ENCODE peak calls at places on chromosomes 2 and 18, in ten cellular contexts. T, Y, S, Z, U, X, W, F, R and O are unnamed samples.

GRCh38 chr2:205357732-205358131 is 324.6 kb upstream of the NRP2 start:
- DNase-seq in T (no peak), Y (no peak), S (no peak), Z (no peak), U (no peak), X (no peak), W (no peak), F (no peak), R (no peak), O (no peak)

GRCh38 chr18:76376225-76376624 is 118.8 kb downstream of the ZNF516 start:
- DNase-seq in T (no peak), Y (no peak), S (no peak), Z (no peak), U (no peak), X (peak; percentile 21), W (no peak), F (no peak), R (no peak), O (no peak)

GRCh38 chr2:176139170-176139611 is 9.7 kb downstream of the HOXD8 start:
- DNase-seq in T (no peak), Y (no peak), S (peak; percentile 68), Z (no peak), U (no peak), X (no peak), W (peak; percentile 58), F (no peak), R (no peak), O (no peak)

GRCh38 chr18:48902023-48902855 is 48.5 kb downstream of the SMAD7 start:
- DNase-seq in T (no peak), Y (peak; percentile 43), S (peak; percentile 82), Z (no peak), U (peak; percentile 20), X (peak; percentile 93), W (peak; percentile 98), F (peak; percentile 95), R (peak; percentile 97), O (peak; percentile 97)

GRCh38 chr2:70706026-70706795 is 61.8 kb downstream of the ADD2 start:
- DNase-seq in T (no peak), Y (no peak), S (no peak), Z (no peak), U (no peak), X (no peak), W (no peak), F (no peak), R (no peak), O (peak; percentile 70)

GRCh38 chr18:11950824-11951223 is 30.5 kb upstream of the IMPA2 start:
- DNase-seq in T (no peak), Y (no peak), S (no peak), Z (no peak), U (no peak), X (no peak), W (no peak), F (no peak), R (no peak), O (no peak)

GRCh38 chr2:195820373-195820772 is 163.3 kb downstream of the SLC39A10 start:
- DNase-seq in T (no peak), Y (no peak), S (no peak), Z (no peak), U (peak; percentile 52), X (peak; percentile 85), W (no peak), F (peak; percentile 77), R (no peak), O (no peak)

GRCh38 chr2:110679337-110679707 is 1.5 kb upstream of the BUB1 start:
- DNase-seq in T (no peak), Y (no peak), S (no peak), Z (no peak), U (no peak), X (peak; percentile 38), W (no peak), F (no peak), R (peak; percentile 71), O (no peak)

GRCh38 chr2:104790100-104790811 is 63.7 kb upstream of the POU3F3 start:
- DNase-seq in T (peak; percentile 89), Y (no peak), S (no peak), Z (no peak), U (no peak), X (peak; percentile 19), W (no peak), F (peak; percentile 58), R (no peak), O (no peak)

GRCh38 chr2:11553661-11554429 is 20.0 kb downstream of the GREB1 start:
- DNase-seq in T (peak; percentile 48), Y (peak; percentile 30), S (no peak), Z (no peak), U (no peak), X (peak; percentile 58), W (no peak), F (peak; percentile 39), R (peak; percentile 81), O (no peak)

DNA sequence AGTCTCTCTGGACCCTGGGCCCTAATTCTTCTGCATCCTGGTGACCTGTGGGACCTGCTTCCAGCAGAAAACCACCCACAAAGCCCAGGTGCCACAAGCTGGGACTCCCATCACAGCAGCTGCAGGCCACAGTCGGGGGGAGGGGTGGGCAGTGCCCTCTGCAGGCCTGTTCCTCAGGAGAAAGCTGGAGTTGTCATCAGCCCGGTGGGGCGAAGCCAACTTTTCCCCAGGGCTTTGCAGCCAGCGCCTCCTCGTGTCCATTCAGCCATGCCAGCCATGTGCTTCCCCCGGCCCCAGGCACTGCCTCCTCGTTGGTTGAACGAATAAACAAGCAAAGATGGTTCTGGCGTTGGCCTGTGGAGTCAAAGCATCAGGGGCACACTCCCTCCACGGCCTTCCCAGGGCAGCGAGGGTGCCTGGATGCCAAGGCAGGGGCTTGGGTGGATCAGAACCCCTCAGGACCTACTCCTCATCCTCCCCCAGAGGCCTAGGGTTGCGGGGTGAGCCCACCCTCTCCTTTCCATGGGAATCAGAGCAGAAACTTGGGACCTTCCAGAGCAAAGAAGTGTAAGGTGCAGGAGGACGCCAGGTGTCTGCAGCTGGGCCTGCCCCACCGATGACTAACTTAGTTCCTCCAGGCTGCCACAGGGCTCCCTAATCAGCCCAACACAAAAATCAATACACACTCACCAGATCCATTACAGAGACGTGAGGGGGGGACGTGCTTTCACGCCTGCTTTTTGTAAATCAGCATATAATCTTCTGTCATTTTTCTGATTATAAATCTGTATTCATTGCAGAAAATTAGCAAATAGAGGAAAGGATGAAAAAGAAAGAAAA is 75.7 kb upstream of the RAB6C start:
- DNase-seq in T (peak; percentile 57), Y (no peak), S (no peak), Z (no peak), U (no peak), X (no peak), W (no peak), F (no peak), R (no peak), O (peak; percentile 62)
- H3K4me3 ChIP-seq in T (no peak overlapping the region), Y (no peak overlapping the region), S (no peak overlapping the region), Z (no peak overlapping the region), U (no peak overlapping the region), X (no peak overlapping the region), W (no peak overlapping the region), F (no peak overlapping the region), R (no peak overlapping the region), O (no peak overlapping the region)

GRCh38 chr2:208906330-208906729 is 499.7 kb downstream of the PTH2R start:
- DNase-seq in T (no peak), Y (no peak), S (no peak), Z (no peak), U (no peak), X (no peak), W (no peak), F (no peak), R (no peak), O (no peak)
- H3K4me3 ChIP-seq in T (no peak overlapping the region), Y (no peak overlapping the region), S (no peak overlapping the region), Z (no peak overlapping the region), U (no peak overlapping the region), X (no peak overlapping the region), W (no peak overlapping the region), F (no peak overlapping the region), R (no peak overlapping the region), O (no peak overlapping the region)

DNA sequence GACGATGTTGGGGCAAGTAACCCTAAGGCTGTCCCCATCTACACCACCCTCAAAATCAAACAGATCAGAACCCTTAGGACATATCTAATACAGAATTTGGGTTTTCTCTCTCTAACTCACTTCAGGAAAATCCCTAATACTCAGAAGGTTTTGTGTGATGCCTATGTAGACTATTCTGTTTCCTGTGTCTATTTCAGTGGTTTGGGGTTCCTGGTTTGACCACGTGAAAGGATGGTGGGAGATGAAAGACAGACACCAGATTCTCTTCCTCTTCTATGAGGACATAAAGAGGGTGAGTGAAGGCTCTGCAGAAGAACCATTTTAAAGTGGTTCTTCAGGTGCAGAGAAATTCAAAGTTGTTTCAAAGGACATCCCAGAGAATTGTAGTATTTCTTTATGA is 16.3 kb downstream of the SULT1C2 start:
- DNase-seq in T (no peak), Y (no peak), S (no peak), Z (no peak), U (no peak), X (no peak), W (no peak), F (no peak), R (no peak), O (no peak)
- H3K4me3 ChIP-seq in T (no peak overlapping the region), Y (no peak overlapping the region), S (no peak overlapping the region), Z (no peak overlapping the region), U (no peak overlapping the region), X (no peak overlapping the region), W (no peak overlapping the region), F (no peak overlapping the region), R (no peak overlapping the region), O (no peak overlapping the region)

GRCh38 chr2:127475788-127476187 is 50.5 kb downstream of the IWS1 start:
- DNase-seq in T (no peak), Y (no peak), S (no peak), Z (no peak), U (no peak), X (no peak), W (no peak), F (no peak), R (no peak), O (no peak)

GRCh38 chr2:127471286-127471983 is 53.2 kb downstream of the PROC start:
- DNase-seq in T (no peak), Y (no peak), S (no peak), Z (no peak), U (no peak), X (no peak), W (no peak), F (no peak), R (no peak), O (no peak)

GRCh38 chr2:127469974-127470373 is 51.7 kb downstream of the PROC start:
- DNase-seq in T (no peak), Y (no peak), S (no peak), Z (no peak), U (no peak), X (no peak), W (no peak), F (no peak), R (no peak), O (no peak)

GRCh38 chr2:127469051-127469450 is 50.8 kb downstream of the PROC start:
- DNase-seq in T (no peak), Y (no peak), S (no peak), Z (no peak), U (no peak), X (no peak), W (no peak), F (no peak), R (no peak), O (no peak)

GRCh38 chr2:127472268-127472667 is 54.0 kb downstream of the IWS1 start:
- DNase-seq in T (no peak), Y (no peak), S (no peak), Z (no peak), U (no peak), X (no peak), W (no peak), F (no peak), R (no peak), O (no peak)
- H3K4me3 ChIP-seq in T (no peak overlapping the region), Y (no peak overlapping the region), S (no peak overlapping the region), Z (no peak overlapping the region), U (no peak overlapping the region), X (no peak overlapping the region), W (no peak overlapping the region), F (no peak overlapping the region), R (no peak overlapping the region), O (no peak overlapping the region)